ENCODE peak calls at places on chromosomes 13 and 19, in four cellular contexts. One of them, this sample, is unnamed.

GRCh38 chr19:13984875-13985741 is 21.0 kb downstream of the RFX1 start:
- DNase-seq in left kidney: no peak
- DNase-seq in Caki2: no peak
- DNase-seq in keratinocyte: no peak
- DNase-seq in this sample: no peak

GRCh38 chr13:97257800-97258799 is 36.0 kb downstream of the MBNL2 start:
- DNase-seq in keratinocyte: no peak
- DNase-seq in left kidney: peak
- DNase-seq in Caki2: peak
- DNase-seq in this sample: peak

GRCh38 chr13:51550151-51550550 is 34.1 kb upstream of the WDFY2 start:
- DNase-seq in keratinocyte: no peak
- DNase-seq in left kidney: no peak
- DNase-seq in Caki2: no peak
- DNase-seq in this sample: no peak

GRCh38 chr19:56622374-56622773 is 20.6 kb upstream of the SMIM17 start:
- DNase-seq in keratinocyte: no peak
- DNase-seq in Caki2: no peak
- DNase-seq in left kidney: no peak
- DNase-seq in this sample: no peak

GRCh38 chr13:27549406-27549981 is 70.8 kb downstream of the LNX2 start:
- DNase-seq in left kidney: no peak
- DNase-seq in Caki2: no peak
- DNase-seq in keratinocyte: peak
- DNase-seq in this sample: no peak

GRCh38 chr19:8141726-8142524 is 7.5 kb downstream of the FBN3 start:
- DNase-seq in keratinocyte: no peak
- DNase-seq in left kidney: no peak
- DNase-seq in Caki2: no peak
- DNase-seq in this sample: no peak

GRCh38 chr19:41990615-41991014 is 3.4 kb downstream of the ATP1A3 start:
- DNase-seq in keratinocyte: no peak
- DNase-seq in left kidney: no peak
- DNase-seq in Caki2: no peak
- DNase-seq in this sample: no peak

GRCh38 chr19:35811317-35812219 is 1.1 kb downstream of the PRODH2 start:
- DNase-seq in keratinocyte: no peak
- DNase-seq in left kidney: no peak
- DNase-seq in Caki2: no peak
- DNase-seq in this sample: no peak

GRCh38 chr13:61414686-61415664 is 674 bp downstream of the PCDH20 start:
- DNase-seq in Caki2: peak
- DNase-seq in left kidney: peak
- DNase-seq in keratinocyte: no peak
- DNase-seq in this sample: peak

GRCh38 chr13:75607447-75607846 is 28.7 kb upstream of the LMO7 start:
- DNase-seq in Caki2: no peak
- DNase-seq in left kidney: no peak
- DNase-seq in keratinocyte: no peak
- DNase-seq in this sample: no peak

GRCh38 chr13:41610426-41610825 is 153.1 kb downstream of the RGCC start:
- DNase-seq in left kidney: peak
- DNase-seq in keratinocyte: peak
- DNase-seq in Caki2: no peak
- DNase-seq in this sample: no peak

This sample was measured in mesendoderm.